ENCODE peak calls at places on chromosomes 2 and 18, in four cellular contexts. C, W, F and Y are unnamed samples.

GRCh38 chr18:55124078-55124477 is 164.8 kb upstream of the CCDC68 start:
- DNase-seq in W (peak), F (no peak), C (no peak), Y (peak)

GRCh38 chr2:185127412-185127811 is 529.1 kb downstream of the ZNF804A start:
- DNase-seq in F (no peak), C (no peak), W (no peak), Y (no peak)

GRCh38 chr18:36322734-36323133 is 25.2 kb downstream of the FHOD3 start:
- DNase-seq in C (no peak), W (no peak), F (no peak), Y (no peak)

GRCh38 chr2:106614511-106615291 is 127.5 kb downstream of the CD8B2 start:
- DNase-seq in W (no peak), C (no peak), F (no peak), Y (no peak)

GRCh38 chr18:30674619-30675018 is 367.9 kb downstream of the DSC3 start:
- DNase-seq in F (no peak), W (no peak), C (no peak), Y (no peak)

GRCh38 chr2:65722028-65722427 is 289.6 kb upstream of the SPRED2 start:
- DNase-seq in W (no peak), C (no peak), F (no peak), Y (no peak)

GRCh38 chr2:70089220-70089945 is 2.1 kb downstream of the PCBP1 start:
- DNase-seq in W (peak), F (no peak), C (no peak), Y (no peak)

GRCh38 chr18:44458777-44459176 is 221.9 kb upstream of the SETBP1 start:
- DNase-seq in W (peak), C (peak), F (no peak), Y (no peak)

GRCh38 chr18:61703508-61703907 is 189.3 kb downstream of the RNF152 start:
- DNase-seq in C (no peak), F (no peak), W (peak), Y (no peak)

GRCh38 chr2:172172513-172173217 is 70.0 kb upstream of the DLX2 start:
- DNase-seq in F (peak), C (peak), W (peak), Y (no peak)

GRCh38 chr2:172588931-172589330 is 33.0 kb downstream of the PDK1 start:
- DNase-seq in C (no peak), F (no peak), W (peak), Y (no peak)

GRCh38 chr2:120989556-120989848 is 253.8 kb downstream of the GLI2 start:
- DNase-seq in F (no peak), C (no peak), W (no peak), Y (no peak)

GRCh38 chr2:206920310-206920709 is 19.0 kb upstream of the CPO start:
- DNase-seq in C (no peak), F (no peak), W (no peak), Y (no peak)

GRCh38 chr2:1869987-1870386 is 125.7 kb upstream of the PXDN start:
- DNase-seq in F (no peak), C (no peak), W (peak), Y (no peak)

GRCh38 chr2:14601070-14601770 is 31.3 kb upstream of the LRATD1 start:
- DNase-seq in C (no peak), W (no peak), F (no peak), Y (no peak)

GRCh38 chr2:96404446-96405373 is 69.1 kb downstream of the NCAPH start:
- DNase-seq in F (no peak), C (no peak), W (no peak), Y (no peak)

GRCh38 chr18:79965119-79965902 is 868 bp downstream of the HSBP1L1 start:
- DNase-seq in F (no peak), C (no peak), W (peak), Y (no peak)

GRCh38 chr2:105290981-105291660 is 38.4 kb downstream of the TGFBRAP1 start:
- DNase-seq in F (no peak), W (no peak), C (no peak), Y (no peak)

GRCh38 chr2:135174802-135175093 is 122.7 kb downstream of the RAB3GAP1 start:
- DNase-seq in W (no peak), F (no peak), C (no peak), Y (no peak)

GRCh38 chr2:42762155-42762554 is 1.8 kb downstream of the OXER1 start:
- DNase-seq in C (no peak), F (no peak), W (no peak), Y (no peak)

GRCh38 chr2:239304533-239305221 is 96.1 kb downstream of the HDAC4 start:
- DNase-seq in F (no peak), W (no peak), C (no peak), Y (no peak)

GRCh38 chr2:133063792-133064191 is 393.8 kb upstream of the LYPD1 start:
- DNase-seq in C (no peak), W (peak), F (no peak), Y (no peak)